ENCODE peak calls at places on chromosomes 3 and 15, in seven cellular contexts. J is ureter, M is HFFc6, L is GM12891, Z is neural progenitor cell, U is HTR-8/SVneo, V is activated T-cell treated with anti-CD3 and anti-CD28 coated beads for 1 hour. T is an unnamed sample.

GRCh38 chr3:72113564-72113963 is 328.6 kb upstream of the PROK2 start:
- DNase-seq in M (no peak), V (no peak), U (no peak), J (no peak), Z (no peak), L (no peak), T (no peak)

GRCh38 chr3:149258298-149258697 is 36.7 kb upstream of the CP start:
- DNase-seq in L (no peak), Z (no peak), J (no peak), V (no peak), M (no peak), U (no peak), T (no peak)

GRCh38 chr3:18438586-18438985 is 13.4 kb upstream of the SATB1 start:
- DNase-seq in Z (no peak), V (peak; percentile 27), U (no peak), L (no peak), J (no peak), M (no peak), T (no peak)

GRCh38 chr3:48503406-48504050 is 446 bp downstream of the SHISA5 start:
- DNase-seq in V (no peak), J (peak; percentile 76), Z (peak; percentile 61), U (no peak), L (no peak), M (peak; percentile 32), T (no peak)

GRCh38 chr3:37096972-37097371 is 77.4 kb downstream of the LRRFIP2 start:
- DNase-seq in L (no peak), J (no peak), M (no peak), U (no peak), V (no peak), Z (no peak), T (no peak)

GRCh38 chr3:183967693-183968092 is 50.0 kb downstream of the ABCC5 start:
- DNase-seq in L (no peak), V (no peak), U (no peak), M (no peak), Z (no peak), J (no peak), T (no peak)

GRCh38 chr3:46566040-46566631 is at the start of gene LRRC2:
- DNase-seq in Z (peak; percentile 55), J (no peak), U (peak; percentile 37), M (peak; percentile 38), V (no peak), L (peak; percentile 30), T (no peak)

GRCh38 chr15:25608926-25609325 is 170.1 kb upstream of the UBE3A start:
- DNase-seq in M (no peak), Z (no peak), U (no peak), J (no peak), L (no peak), V (no peak), T (no peak)

GRCh38 chr15:47514251-47514652 is 203.1 kb upstream of the SEMA6D start:
- DNase-seq in V (no peak), L (no peak), J (no peak), U (peak; percentile 36), Z (no peak), M (peak; percentile 76), T (peak; percentile 58)